ENCODE peak calls at places on chromosomes 2 and 18, in seven cellular contexts. H, I, O, C, S, T and E are unnamed samples.

GRCh38 chr18:59265246-59266018 is 7.8 kb downstream of the RAX start:
- DNase-seq in H (peak), I (no peak), O (no peak), C (peak), S (no peak), T (peak), E (peak)

GRCh38 chr2:70785137-70785911 is 5.1 kb downstream of the FIGLA start:
- DNase-seq in H (peak), I (peak), O (no peak), C (peak), S (no peak), T (peak), E (peak)

GRCh38 chr2:201735486-201735885 is 37.0 kb upstream of the MPP4 start:
- DNase-seq in H (no peak), I (no peak), O (no peak), C (no peak), S (no peak), T (no peak), E (no peak)

GRCh38 chr2:207474871-207475485 is 54.8 kb upstream of the CREB1 start:
- DNase-seq in H (peak), I (peak), O (no peak), C (peak), S (no peak), T (peak), E (peak)

GRCh38 chr2:202014328-202015034 is 19.2 kb upstream of the FZD7 start:
- DNase-seq in H (no peak), I (peak), O (no peak), C (no peak), S (no peak), T (no peak), E (peak)

GRCh38 chr2:62724886-62725711 is 19.6 kb downstream of the EHBP1 start:
- DNase-seq in H (peak), I (peak), O (no peak), C (peak), S (no peak), T (peak), E (peak)

GRCh38 chr2:182866461-182867369 is at the start of gene FRZB:
- DNase-seq in H (no peak), I (peak), O (peak), C (peak), S (no peak), T (no peak), E (peak)

GRCh38 chr2:128404709-128405466 is 86.2 kb upstream of the HS6ST1 start:
- DNase-seq in H (no peak), I (no peak), O (peak), C (no peak), S (no peak), T (no peak), E (no peak)

GRCh38 chr18:35141077-35141476 is 99.8 kb upstream of the ZNF397 start:
- DNase-seq in H (no peak), I (no peak), O (no peak), C (no peak), S (no peak), T (no peak), E (no peak)

GRCh38 chr2:114118088-114118487 is 228.2 kb downstream of the ACTR3 start:
- DNase-seq in H (no peak), I (no peak), O (no peak), C (no peak), S (no peak), T (no peak), E (no peak)

GRCh38 chr2:226799211-226799975 is at the start of gene IRS1:
- DNase-seq in H (peak), I (peak), O (peak), C (peak), S (peak), T (peak), E (peak)

GRCh38 chr2:111957872-111958354 is 59.5 kb downstream of the MERTK start:
- DNase-seq in H (no peak), I (no peak), O (no peak), C (no peak), S (no peak), T (no peak), E (no peak)

GRCh38 chr2:162114291-162114690 is 37.8 kb downstream of the GCG start:
- DNase-seq in H (no peak), I (no peak), O (no peak), C (no peak), S (no peak), T (no peak), E (no peak)

GRCh38 chr2:203599509-203599908 is 64.4 kb upstream of the RAPH1 start:
- DNase-seq in H (no peak), I (no peak), O (no peak), C (no peak), S (no peak), T (no peak), E (no peak)

GRCh38 chr2:54549912-54550518 is 93.9 kb downstream of the SPTBN1 start:
- DNase-seq in H (no peak), I (no peak), O (no peak), C (no peak), S (no peak), T (no peak), E (no peak)

GRCh38 chr18:7370812-7371211 is 139.9 kb downstream of the LRRC30 start:
- DNase-seq in H (no peak), I (no peak), O (peak), C (no peak), S (no peak), T (no peak), E (no peak)

GRCh38 chr18:22796069-22796468 is 137.1 kb upstream of the RBBP8 start:
- DNase-seq in H (no peak), I (no peak), O (no peak), C (no peak), S (no peak), T (no peak), E (no peak)

GRCh38 chr2:202797944-202798343 is 73.6 kb downstream of the ICA1L start:
- DNase-seq in H (no peak), I (no peak), O (no peak), C (no peak), S (no peak), T (no peak), E (no peak)

GRCh38 chr2:169069341-169069740 is at the start of gene DHRS9:
- DNase-seq in H (no peak), I (peak), O (no peak), C (no peak), S (no peak), T (peak), E (no peak)

GRCh38 chr2:120712180-120712678 is 23.4 kb upstream of the GLI2 start:
- DNase-seq in H (no peak), I (peak), O (no peak), C (no peak), S (no peak), T (no peak), E (no peak)

GRCh38 chr2:132692816-132693215 is 22.8 kb upstream of the LYPD1 start:
- DNase-seq in H (no peak), I (peak), O (no peak), C (no peak), S (no peak), T (no peak), E (no peak)

GRCh38 chr2:2647156-2647555 is 316.1 kb upstream of the MYT1L start:
- DNase-seq in H (no peak), I (no peak), O (no peak), C (no peak), S (no peak), T (no peak), E (no peak)

GRCh38 chr2:233470007-233470687 is 96.4 kb downstream of the USP40 start:
- DNase-seq in H (no peak), I (no peak), O (peak), C (no peak), S (peak), T (no peak), E (no peak)

GRCh38 chr2:20167356-20167755 is 57.6 kb downstream of the SDC1 start:
- DNase-seq in H (no peak), I (no peak), O (peak), C (no peak), S (no peak), T (no peak), E (no peak)

GRCh38 chr2:26848336-26849055 is 564 bp downstream of the DPYSL5 start:
- DNase-seq in H (peak), I (peak), O (no peak), C (peak), S (no peak), T (no peak), E (peak)

GRCh38 chr2:31434911-31435310 is 20.4 kb upstream of the XDH start:
- DNase-seq in H (no peak), I (peak), O (no peak), C (no peak), S (no peak), T (no peak), E (no peak)

GRCh38 chr2:68225119-68225632 is 27.2 kb downstream of the PPP3R1 start:
- DNase-seq in H (peak), I (peak), O (no peak), C (peak), S (no peak), T (peak), E (no peak)

GRCh38 chr2:109545828-109546713 is 67.7 kb downstream of the SEPTIN10 start:
- DNase-seq in H (peak), I (peak), O (peak), C (peak), S (peak), T (peak), E (peak)

GRCh38 chr2:156087875-156088274 is 244.6 kb downstream of the NR4A2 start:
- DNase-seq in H (no peak), I (no peak), O (no peak), C (no peak), S (no peak), T (peak), E (no peak)

GRCh38 chr18:31206787-31207381 is 44.2 kb upstream of the DSC1 start:
- DNase-seq in H (peak), I (peak), O (peak), C (peak), S (no peak), T (peak), E (peak)

GRCh38 chr18:24991661-24992060 is 360.3 kb downstream of the ZNF521 start:
- DNase-seq in H (no peak), I (no peak), O (no peak), C (no peak), S (no peak), T (no peak), E (no peak)

GRCh38 chr2:132009874-132010521 is 151.8 kb downstream of the ANKRD30BL start:
- DNase-seq in H (peak), I (peak), O (no peak), C (peak), S (no peak), T (no peak), E (peak)